ENCODE peak calls at places on chromosomes 4 and X, in ten cellular contexts. F, A, I, K, E, G, L, O, U and Y are unnamed samples.

GRCh38 chrX:97909245-97909644 is 1025.5 kb downstream of the RPA4 start:
- DNase-seq in F (no peak), A (no peak), I (no peak), K (no peak), E (peak; percentile 79), G (no peak), L (no peak), O (no peak), U (no peak), Y (no peak)

GRCh38 chrX:75335127-75335458 is 61.2 kb downstream of the UPRT start:
- DNase-seq in F (no peak), A (no peak), I (no peak), K (no peak), E (no peak), G (no peak), L (no peak), O (no peak), U (no peak), Y (no peak)

GRCh38 chr4:69727412-69727811 is 33.0 kb downstream of the SULT1B1 start:
- DNase-seq in F (no peak), A (no peak), I (no peak), K (peak; percentile 51), E (no peak), G (no peak), L (no peak), O (no peak), U (no peak), Y (no peak)

GRCh38 chr4:142021761-142022160 is 385.4 kb downstream of the IL15 start:
- DNase-seq in F (no peak), A (no peak), I (no peak), K (no peak), E (no peak), G (no peak), L (no peak), O (no peak), U (no peak), Y (no peak)

GRCh38 chr4:11428701-11429571 is at the start of gene HS3ST1:
- DNase-seq in F (peak; percentile 90), A (no peak), I (peak; percentile 83), K (peak; percentile 26), E (no peak), G (no peak), L (peak; percentile 94), O (no peak), U (no peak), Y (peak; percentile 42)

GRCh38 chrX:49291615-49292337 is 11.7 kb upstream of the GAGE10 start:
- DNase-seq in F (no peak), A (peak; percentile 68), I (peak; percentile 37), K (peak; percentile 62), E (peak; percentile 51), G (peak; percentile 64), L (peak; percentile 65), O (peak; percentile 47), U (peak; percentile 22), Y (peak; percentile 27)

GRCh38 chr4:182085051-182085480 is 158.1 kb upstream of the TENM3 start:
- DNase-seq in F (no peak), A (no peak), I (no peak), K (no peak), E (no peak), G (no peak), L (no peak), O (peak; percentile 65), U (peak; percentile 85), Y (no peak)

GRCh38 chr4:11585506-11585905 is 156.8 kb upstream of the HS3ST1 start:
- DNase-seq in F (no peak), A (no peak), I (no peak), K (peak; percentile 2), E (no peak), G (no peak), L (peak; percentile 50), O (no peak), U (no peak), Y (no peak)

GRCh38 chr4:88610771-88611170 is 18.5 kb downstream of the HERC3 start:
- DNase-seq in F (peak; percentile 72), A (no peak), I (peak; percentile 65), K (peak; percentile 89), E (no peak), G (no peak), L (no peak), O (peak; percentile 94), U (peak; percentile 28), Y (peak; percentile 38)

GRCh38 chr4:612052-612748 is 13.2 kb upstream of the PDE6B start:
- DNase-seq in F (no peak), A (no peak), I (no peak), K (no peak), E (no peak), G (no peak), L (no peak), O (no peak), U (no peak), Y (no peak)

GRCh38 chr4:83905952-83906351 is 370.0 kb downstream of the GPAT3 start:
- DNase-seq in F (no peak), A (peak; percentile 4), I (no peak), K (no peak), E (peak; percentile 5), G (no peak), L (no peak), O (no peak), U (no peak), Y (no peak)
- TF ChIP-seq CTCF in F (no peak), A (peak; percentile 34), I (no peak), K (peak; percentile 24), E (peak; percentile 72), G (peak; percentile 51), L (peak; percentile 26), O (no peak), U (peak; percentile 22), Y (no peak)

GRCh38 chr4:4388836-4389575 is 2.1 kb downstream of the NSG1 start:
- DNase-seq in F (no peak), A (no peak), I (no peak), K (no peak), E (no peak), G (no peak), L (no peak), O (no peak), U (no peak), Y (no peak)

GRCh38 chr4:4386736-4387392 is at the start of gene NSG1:
- DNase-seq in F (no peak), A (peak; percentile 68), I (no peak), K (peak; percentile 14), E (peak; percentile 53), G (no peak), L (peak; percentile 53), O (peak; percentile 9), U (no peak), Y (no peak)

GRCh38 chr4:4388418-4388817 is 1.5 kb downstream of the NSG1 start:
- DNase-seq in F (no peak), A (no peak), I (no peak), K (no peak), E (peak; percentile 33), G (no peak), L (no peak), O (no peak), U (no peak), Y (no peak)

GRCh38 chr4:4386296-4386735 is 586 bp upstream of the NSG1 start:
- DNase-seq in F (no peak), A (peak; percentile 75), I (no peak), K (no peak), E (peak; percentile 66), G (no peak), L (peak; percentile 22), O (no peak), U (no peak), Y (no peak)

DNA sequence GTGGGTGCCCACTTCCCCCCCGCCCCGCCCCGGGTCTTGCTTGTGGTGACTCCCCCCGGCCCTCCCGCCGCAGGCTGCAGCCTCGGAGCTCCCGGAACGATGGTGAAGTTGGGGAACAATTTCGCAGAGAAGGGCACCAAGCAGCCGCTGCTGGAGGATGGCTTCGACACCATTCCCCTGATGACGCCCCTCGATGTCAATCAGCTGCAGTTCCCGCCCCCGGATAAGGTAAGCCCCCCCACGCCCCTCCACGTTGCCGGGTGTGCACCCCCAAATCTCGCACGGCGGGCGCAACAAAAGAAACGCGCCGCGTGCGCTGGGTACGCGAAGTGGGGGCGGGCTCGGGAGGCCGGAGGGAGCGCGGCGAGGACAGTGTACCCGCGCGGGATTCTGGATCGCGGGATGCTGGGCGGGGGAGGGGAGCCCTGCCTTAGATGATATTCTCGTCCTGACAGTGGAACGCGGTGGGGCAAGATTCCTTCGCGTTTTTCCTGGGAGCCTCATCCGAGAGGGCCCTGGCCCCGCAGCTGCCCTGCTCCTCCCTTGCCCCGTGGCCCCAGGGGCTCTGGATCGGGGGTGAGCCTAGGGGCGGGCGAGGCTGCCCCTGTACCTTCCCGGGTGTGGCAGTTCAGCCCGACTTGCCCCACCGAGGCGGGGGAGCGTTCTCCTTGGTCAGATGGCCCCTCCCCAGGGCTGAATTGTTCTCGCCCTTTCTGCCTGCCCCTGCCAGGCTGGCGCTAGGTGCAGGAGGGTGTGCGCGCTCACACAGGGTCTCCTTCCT is 819 bp downstream of the NSG1 start:
- DNase-seq in F (no peak), A (no peak), I (no peak), K (no peak), E (peak; percentile 32), G (no peak), L (peak; percentile 35), O (no peak), U (no peak), Y (no peak)
- H3K4me3 ChIP-seq in F (peak overlapping the region; percentile 46), A (peak overlapping the region; percentile 71), I (peak overlapping the region; percentile 60), K (no peak overlapping the region), E (peak overlapping the region; percentile 79), G (no peak overlapping the region), L (peak overlapping the region; percentile 75), O (no peak overlapping the region), U (peak overlapping the region; percentile 39), Y (peak overlapping the region; percentile 43)

GRCh38 chrX:25853002-25853479 is 285.1 kb upstream of the MAGEB18 start:
- DNase-seq in F (no peak), A (no peak), I (no peak), K (no peak), E (no peak), G (no peak), L (no peak), O (no peak), U (no peak), Y (no peak)

GRCh38 chrX:25860322-25860721 is 277.8 kb upstream of the MAGEB18 start:
- DNase-seq in F (no peak), A (no peak), I (no peak), K (no peak), E (no peak), G (no peak), L (no peak), O (no peak), U (no peak), Y (peak; percentile 19)

GRCh38 chrX:25858273-25858880 is 279.8 kb upstream of the MAGEB18 start:
- DNase-seq in F (no peak), A (no peak), I (no peak), K (no peak), E (no peak), G (no peak), L (no peak), O (peak; percentile 3), U (no peak), Y (no peak)
- TF ChIP-seq CTCF in F (no peak), A (no peak), I (no peak), K (no peak), E (no peak), G (no peak), L (peak; percentile 21), O (no peak), U (no peak), Y (no peak)

DNA sequence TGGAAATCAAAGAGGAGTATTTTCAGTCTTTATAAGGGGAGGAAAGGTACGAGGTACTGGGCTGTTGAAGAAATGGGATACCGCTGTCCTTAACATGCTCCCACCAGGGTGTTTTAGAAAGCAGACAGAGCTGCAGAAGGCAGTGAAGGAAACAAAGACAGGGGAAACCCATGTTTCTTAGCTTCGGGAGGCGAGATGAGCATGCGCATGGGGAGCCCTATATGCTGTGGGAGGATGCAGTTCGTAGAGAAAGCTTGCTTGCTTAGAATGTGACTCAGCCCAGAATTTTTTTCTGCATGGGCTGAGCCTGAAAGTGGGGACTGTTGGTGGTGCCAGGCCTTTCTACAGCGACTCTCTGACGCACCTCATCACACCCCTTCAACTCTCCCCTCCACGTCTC is 28.8 kb upstream of the SCOC start:
- DNase-seq in F (no peak), A (no peak), I (no peak), K (no peak), E (no peak), G (no peak), L (no peak), O (no peak), U (no peak), Y (peak; percentile 35)
- H3K4me3 ChIP-seq in F (no peak overlapping the region), A (no peak overlapping the region), I (no peak overlapping the region), K (no peak overlapping the region), E (no peak overlapping the region), G (no peak overlapping the region), L (no peak overlapping the region), O (no peak overlapping the region), U (no peak overlapping the region), Y (peak overlapping the region; percentile 10)